ENCODE peak calls at places on chromosomes 3 and 15, in seven cellular contexts. Z, R, Q, F, S, L and W are unnamed samples. For H3K9me3, the result is how much of the 10 kb centered on the place peaks cover.

GRCh38 chr15:62857411-62857853 is 185.1 kb upstream of the TPM1 start:
- DNase-seq in Z (peak), R (peak), Q (no peak), F (peak), S (no peak), L (no peak), W (no peak)

GRCh38 chr3:72560857-72561675 is 287.2 kb downstream of the SHQ1 start:
- DNase-seq in Z (no peak), R (no peak), Q (no peak), F (no peak), S (no peak), L (no peak), W (no peak)

GRCh38 chr3:81765425-81765824 is 4.0 kb upstream of the GBE1 start:
- DNase-seq in Z (no peak), R (peak), Q (no peak), F (no peak), S (no peak), L (no peak), W (no peak)

GRCh38 chr15:84736375-84736774 is 12.0 kb upstream of the ZNF592 start:
- DNase-seq in Z (peak), R (no peak), Q (peak), F (peak), S (peak), L (no peak), W (no peak)

GRCh38 chr3:99952306-99952705 is 134.6 kb downstream of the CMSS1 start:
- DNase-seq in Z (no peak), R (peak), Q (no peak), F (no peak), S (no peak), L (no peak), W (no peak)

GRCh38 chr3:48404440-48405342 is 25.2 kb downstream of the PLXNB1 start:
- DNase-seq in Z (no peak), R (no peak), Q (peak), F (no peak), S (no peak), L (no peak), W (no peak)

GRCh38 chr15:54282228-54282836 is 304.1 kb downstream of the UNC13C start:
- DNase-seq in Z (no peak), R (no peak), Q (no peak), F (no peak), S (peak), L (no peak), W (no peak)

GRCh38 chr3:123758081-123758564 is 126.0 kb downstream of the MYLK start:
- DNase-seq in Z (no peak), R (peak), Q (no peak), F (no peak), S (no peak), L (no peak), W (no peak)

GRCh38 chr15:63195257-63196023 is 6.0 kb downstream of the RAB8B start:
- DNase-seq in Z (no peak), R (no peak), Q (no peak), F (no peak), S (no peak), L (no peak), W (no peak)

GRCh38 chr3:159448902-159449301 is 539.7 kb upstream of the IL12A start:
- DNase-seq in Z (no peak), R (no peak), Q (no peak), F (no peak), S (no peak), L (no peak), W (no peak)

GRCh38 chr15:90188914-90189748 is 12.0 kb upstream of the SEMA4B start:
- DNase-seq in Z (no peak), R (no peak), Q (no peak), F (no peak), S (no peak), L (no peak), W (no peak)

GRCh38 chr15:43515731-43516130 is 1.7 kb upstream of the MAP1A start:
- DNase-seq in Z (no peak), R (no peak), Q (no peak), F (no peak), S (no peak), L (no peak), W (no peak)

GRCh38 chr3:165185707-165186327 is 10.4 kb downstream of the SLITRK3 start:
- DNase-seq in Z (no peak), R (peak), Q (no peak), F (peak), S (no peak), L (no peak), W (no peak)

GRCh38 chr15:25065286-25065685 is 110.5 kb downstream of the SNRPN start:
- DNase-seq in Z (peak), R (no peak), Q (no peak), F (no peak), S (peak), L (no peak), W (no peak)

GRCh38 chr15:25068696-25069095 is 113.9 kb downstream of the SNRPN start:
- DNase-seq in Z (no peak), R (no peak), Q (no peak), F (no peak), S (no peak), L (no peak), W (no peak)

GRCh38 chr15:25066708-25067107 is 111.9 kb downstream of the SNRPN start:
- DNase-seq in Z (peak), R (no peak), Q (no peak), F (no peak), S (peak), L (no peak), W (no peak)

GRCh38 chr15:25065876-25066275 is 111.1 kb downstream of the SNRPN start:
- DNase-seq in Z (peak), R (no peak), Q (no peak), F (no peak), S (peak), L (no peak), W (no peak)

GRCh38 chr15:25067725-25068309 is 113.0 kb downstream of the SNRPN start:
- DNase-seq in Z (peak), R (no peak), Q (no peak), F (no peak), S (peak), L (no peak), W (no peak)
- H3K9me3 ChIP-seq in Z (half or more), R (half or more), Q (half or more), F (half or more), S (half or more), L (half or more), W (half or more)

DNA sequence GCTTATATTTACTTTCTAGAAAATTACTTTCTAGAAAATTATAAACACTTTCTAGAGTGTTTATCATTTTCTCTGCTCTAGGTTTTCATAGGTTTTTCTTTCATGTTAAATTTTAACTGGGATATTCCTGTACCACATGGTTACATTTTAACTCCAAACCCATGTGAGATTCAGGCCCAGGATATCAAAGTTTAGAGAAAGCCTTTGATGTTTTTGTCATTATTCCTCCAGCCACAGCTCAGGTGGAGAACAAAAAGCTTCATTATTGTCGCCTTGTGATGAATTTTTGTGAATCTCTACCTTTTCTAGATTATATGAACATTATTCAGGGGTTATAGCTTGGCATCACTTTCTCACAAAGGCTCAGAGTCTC is 816.0 kb downstream of the SQOR start:
- DNase-seq in Z (no peak), R (no peak), Q (no peak), F (no peak), S (no peak), L (no peak), W (no peak)
- H3K9me3 ChIP-seq in Z (under half), R (under half), Q (under half), F (under half), S (under half), L (under half), W (under half)

GRCh38 chr15:46137443-46137842 is 502.6 kb downstream of the SQOR start:
- DNase-seq in Z (no peak), R (no peak), Q (no peak), F (no peak), S (no peak), L (no peak), W (no peak)
- H3K9me3 ChIP-seq in Z (under half), R (under half), Q (under half), F (under half), S (under half), L (under half), W (under half)

DNA sequence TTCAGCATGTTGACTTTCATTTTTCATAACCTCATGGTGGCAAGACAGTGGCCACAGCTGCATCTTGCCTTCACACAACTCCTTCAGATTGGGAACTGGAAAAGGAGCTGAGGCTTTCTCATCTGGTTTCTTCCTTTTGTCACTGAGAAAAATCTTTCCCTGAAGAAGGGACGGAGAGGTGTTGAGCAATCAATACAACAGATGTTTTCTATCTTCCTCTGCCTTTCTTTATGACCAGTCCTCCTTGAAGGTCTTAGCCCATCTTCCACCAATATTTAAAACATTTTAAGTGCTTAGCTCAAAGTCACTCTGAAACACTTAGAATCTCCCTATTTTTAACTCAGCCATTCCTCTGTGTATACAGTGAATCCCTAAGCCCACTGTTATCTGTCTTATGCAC is 11.9 kb downstream of the ZNF660 start:
- DNase-seq in Z (no peak), R (no peak), Q (no peak), F (no peak), S (no peak), L (no peak), W (no peak)
- H3K9me3 ChIP-seq in Z (under half), R (under half), Q (under half), F (under half), S (under half), L (half or more), W (under half)

GRCh38 chr3:125606291-125606690 is 11.0 kb upstream of the OSBPL11 start:
- DNase-seq in Z (no peak), R (no peak), Q (no peak), F (no peak), S (no peak), L (no peak), W (no peak)
- H3K9me3 ChIP-seq in Z (under half), R (under half), Q (under half), F (under half), S (under half), L (under half), W (under half)

GRCh38 chr3:193711964-193712598 is 119.1 kb downstream of the OPA1 start:
- DNase-seq in Z (no peak), R (no peak), Q (no peak), F (no peak), S (no peak), L (no peak), W (no peak)
- H3K9me3 ChIP-seq in Z (under half), R (under half), Q (under half), F (under half), S (under half), L (under half), W (under half)

DNA sequence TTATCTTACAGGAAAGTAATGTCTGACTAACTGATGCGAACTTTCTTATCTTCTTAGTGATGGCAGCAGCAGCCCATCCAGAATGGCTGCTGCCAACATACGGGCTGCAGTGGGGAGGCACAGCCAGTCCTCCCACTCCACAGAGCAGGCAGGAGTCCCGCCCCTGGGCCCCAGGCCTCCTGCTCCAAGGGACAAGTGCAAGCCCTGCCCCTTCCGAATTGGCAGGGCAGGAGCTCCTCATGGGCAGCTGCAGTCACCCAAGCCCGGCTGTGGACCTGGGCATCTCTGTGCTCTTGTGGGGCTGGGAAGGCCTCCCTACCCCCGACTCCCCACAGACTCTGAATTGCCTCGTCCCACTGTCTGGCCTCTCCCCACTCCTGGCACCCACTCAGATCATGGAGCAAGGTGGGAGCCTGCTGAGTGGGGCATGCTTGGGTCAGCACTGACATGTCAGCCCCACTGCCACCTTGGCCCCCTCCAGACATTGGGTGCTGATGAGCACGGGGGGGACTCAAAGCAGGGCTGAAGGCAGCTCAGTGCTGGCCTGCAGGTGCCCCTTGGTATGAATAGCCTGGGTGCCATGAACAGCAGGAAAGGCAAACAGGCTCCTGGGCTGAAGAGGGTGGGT is 618.9 kb upstream of the KCNMB2 start:
- DNase-seq in Z (no peak), R (no peak), Q (no peak), F (no peak), S (no peak), L (no peak), W (no peak)
- H3K9me3 ChIP-seq in Z (under half), R (under half), Q (under half), F (under half), S (under half), L (under half), W (under half)

GRCh38 chr3:133949438-133949837 is 53.8 kb upstream of the RAB6B start:
- DNase-seq in Z (peak), R (peak), Q (no peak), F (no peak), S (peak), L (no peak), W (no peak)
- H3K9me3 ChIP-seq in Z (under half), R (under half), Q (under half), F (under half), S (under half), L (under half), W (under half)